ENCODE peak calls at places on chromosomes 1 and 21, in seven cellular contexts. S is AG10803, V is brain microvascular endothelial cell, G is lower leg skin, X is left lung, N is suprapubic skin, I is sigmoid colon. E is an unnamed sample.

GRCh38 chr1:45381243-45381642 is 41.0 kb upstream of the MUTYH start:
- DNase-seq in S (no peak), V (no peak), G (no peak), X (no peak), N (no peak), I (no peak), E (no peak)

GRCh38 chr21:46374761-46375389 is 50.9 kb downstream of the PCNT start:
- DNase-seq in S (no peak), V (no peak), G (no peak), X (peak), N (no peak), I (no peak), E (no peak)

GRCh38 chr1:20072771-20073170 is 2.8 kb downstream of the PLA2G5 start:
- DNase-seq in S (no peak), V (no peak), G (no peak), X (no peak), N (no peak), I (peak), E (no peak)

GRCh38 chr1:183821309-183822080 is 16.6 kb downstream of the RGL1 start:
- DNase-seq in S (no peak), V (no peak), G (no peak), X (no peak), N (no peak), I (no peak), E (peak)

GRCh38 chr1:92483442-92484170 is 3.1 kb downstream of the GFI1 start:
- DNase-seq in S (no peak), V (no peak), G (no peak), X (peak), N (no peak), I (no peak), E (no peak)

GRCh38 chr1:32337855-32338636 is 2.0 kb upstream of the MARCKSL1 start:
- DNase-seq in S (no peak), V (no peak), G (no peak), X (peak), N (no peak), I (no peak), E (no peak)

GRCh38 chr21:32624726-32625125 is 12.5 kb upstream of the CFAP298 start:
- DNase-seq in S (peak), V (no peak), G (no peak), X (no peak), N (no peak), I (no peak), E (peak)

GRCh38 chr1:35708179-35708891 is 10.3 kb downstream of the C1orf216 start:
- DNase-seq in S (no peak), V (no peak), G (no peak), X (no peak), N (no peak), I (no peak), E (no peak)

GRCh38 chr1:9435101-9435636 is 104.1 kb upstream of the SLC25A33 start:
- DNase-seq in S (no peak), V (no peak), G (no peak), X (no peak), N (no peak), I (no peak), E (peak)

GRCh38 chr1:53369034-53369750 is 41.3 kb upstream of the LRP8 start:
- DNase-seq in S (no peak), V (no peak), G (no peak), X (no peak), N (peak), I (no peak), E (no peak)

GRCh38 chr21:41090981-41091380 is 77.0 kb upstream of the BACE2 start:
- DNase-seq in S (no peak), V (no peak), G (no peak), X (no peak), N (no peak), I (no peak), E (no peak)

DNA sequence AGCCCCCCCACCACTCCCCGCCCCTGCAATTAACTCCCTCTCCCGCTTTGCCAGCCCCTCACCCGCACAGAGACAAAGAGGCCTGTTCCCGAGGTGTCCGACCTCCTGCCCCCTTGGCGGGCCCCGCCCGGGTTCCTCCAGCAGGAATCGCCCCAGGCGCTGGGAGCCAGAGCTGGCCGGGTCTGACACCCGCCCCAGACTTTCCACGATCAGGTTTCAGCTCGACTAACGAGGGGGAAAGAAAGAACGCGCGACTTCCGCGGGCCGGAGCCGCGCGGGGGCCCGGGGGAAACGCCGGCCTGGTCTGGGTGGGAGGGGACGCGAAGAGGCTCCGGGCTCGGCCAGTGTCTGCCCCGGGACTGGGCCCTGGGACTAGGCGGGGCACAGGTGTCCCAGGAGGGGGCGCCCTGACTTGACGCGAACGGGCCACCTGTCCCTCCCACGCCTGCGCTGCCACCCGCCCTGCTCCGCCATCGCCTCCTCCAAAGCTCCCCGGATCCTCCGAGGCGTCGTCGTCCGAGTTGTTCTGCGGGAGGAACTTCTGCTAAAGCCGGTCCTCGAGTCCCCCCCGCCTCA is 36.3 kb upstream of the HHAT start:
- DNase-seq in S (peak), V (no peak), G (peak), X (peak), N (peak), I (peak), E (no peak)
- TF ChIP-seq CTCF in S (peak), V (peak), G (no peak), X (peak), N (no peak), I (no peak), E (no peak)

GRCh38 chr1:247647864-247648263 is 31.7 kb downstream of the OR13G1 start:
- DNase-seq in S (no peak), V (no peak), G (no peak), X (no peak), N (no peak), I (no peak), E (no peak)
- H3K4me3 ChIP-seq in S (no peak), V (no peak), G (no peak), X (no peak), N (no peak), I (no peak), E (no peak)

DNA sequence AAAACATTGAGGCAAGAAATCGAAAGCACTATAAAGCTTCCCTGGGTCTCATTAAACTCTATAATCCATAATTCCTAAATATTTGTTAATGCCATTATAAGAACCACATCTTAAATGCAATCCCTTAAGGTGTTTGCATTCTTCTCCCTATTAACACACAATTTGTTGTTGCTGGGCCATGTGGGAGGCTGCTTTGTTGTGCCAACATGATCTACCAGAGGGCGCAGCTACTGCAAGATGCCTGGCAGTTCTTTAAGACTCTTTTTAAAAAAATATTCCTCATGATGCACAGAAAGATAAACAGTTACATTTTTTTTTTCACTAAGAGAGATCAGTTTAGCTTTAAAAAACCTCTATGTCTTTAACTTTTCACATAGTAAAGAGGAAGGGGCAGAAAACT is 39.0 kb upstream of the BCAS2 start:
- DNase-seq in S (no peak), V (no peak), G (no peak), X (no peak), N (no peak), I (no peak), E (no peak)
- TF ChIP-seq CTCF in S (no peak), V (no peak), G (no peak), X (no peak), N (no peak), I (no peak), E (no peak)

DNA sequence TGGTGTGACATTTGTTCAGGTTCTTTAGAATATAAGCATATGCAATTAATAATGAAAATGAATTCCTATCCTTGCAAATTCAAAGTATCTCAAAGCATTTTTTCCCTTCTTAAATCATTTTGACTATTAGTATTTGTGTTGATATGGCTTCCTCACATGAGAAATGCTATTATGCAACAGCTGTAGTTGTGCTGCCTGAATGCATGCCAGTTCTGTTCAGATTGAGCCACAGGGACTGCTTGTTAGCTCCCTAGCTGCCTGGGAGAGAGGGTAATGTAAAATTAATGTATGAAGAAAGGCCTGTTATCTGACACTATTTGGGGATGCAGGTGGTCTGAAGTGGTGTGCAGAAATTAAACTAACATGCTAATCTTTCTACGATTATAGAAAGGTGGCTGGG is 45.5 kb downstream of the CACHD1 start:
- DNase-seq in S (peak), V (peak), G (peak), X (no peak), N (no peak), I (peak), E (peak)
- H3K4me3 ChIP-seq in S (no peak), V (no peak), G (no peak), X (no peak), N (no peak), I (no peak), E (no peak)

GRCh38 chr1:113874017-113874879 is 2.7 kb upstream of the PTPN22 start:
- DNase-seq in S (peak), V (no peak), G (no peak), X (no peak), N (no peak), I (no peak), E (peak)
- TF ChIP-seq CTCF in S (peak), V (peak), G (no peak), X (no peak), N (no peak), I (no peak), E (peak)

GRCh38 chr1:40372658-40373322 is 737 bp upstream of the SMAP2 start:
- DNase-seq in S (no peak), V (no peak), G (no peak), X (no peak), N (no peak), I (no peak), E (no peak)
- H3K4me3 ChIP-seq in S (peak), V (peak), G (no peak), X (peak), N (no peak), I (peak), E (peak)

GRCh38 chr1:12486401-12487005 is 131.5 kb downstream of the DHRS3 start:
- DNase-seq in S (peak), V (peak), G (peak), X (peak), N (no peak), I (peak), E (peak)
- TF ChIP-seq CTCF in S (no peak), V (no peak), G (no peak), X (no peak), N (no peak), I (no peak), E (no peak)

GRCh38 chr21:44299085-44299457 is 782 bp upstream of the PFKL start:
- DNase-seq in S (peak), V (no peak), G (no peak), X (no peak), N (no peak), I (no peak), E (peak)
- H3K4me3 ChIP-seq in S (peak), V (peak), G (no peak), X (peak), N (peak), I (peak), E (peak)

GRCh38 chr1:235415008-235415904 is 48.0 kb downstream of the TBCE start:
- DNase-seq in S (peak), V (peak), G (peak), X (no peak), N (no peak), I (peak), E (peak)

GRCh38 chr1:235421751-235422150 is 54.5 kb downstream of the TBCE start:
- DNase-seq in S (no peak), V (no peak), G (no peak), X (no peak), N (no peak), I (no peak), E (no peak)

GRCh38 chr1:235417101-235417697 is 50.0 kb downstream of the TBCE start:
- DNase-seq in S (peak), V (peak), G (peak), X (no peak), N (no peak), I (peak), E (peak)

GRCh38 chr1:235411489-235412486 is 44.6 kb downstream of the TBCE start:
- DNase-seq in S (peak), V (no peak), G (no peak), X (no peak), N (no peak), I (no peak), E (no peak)

DNA sequence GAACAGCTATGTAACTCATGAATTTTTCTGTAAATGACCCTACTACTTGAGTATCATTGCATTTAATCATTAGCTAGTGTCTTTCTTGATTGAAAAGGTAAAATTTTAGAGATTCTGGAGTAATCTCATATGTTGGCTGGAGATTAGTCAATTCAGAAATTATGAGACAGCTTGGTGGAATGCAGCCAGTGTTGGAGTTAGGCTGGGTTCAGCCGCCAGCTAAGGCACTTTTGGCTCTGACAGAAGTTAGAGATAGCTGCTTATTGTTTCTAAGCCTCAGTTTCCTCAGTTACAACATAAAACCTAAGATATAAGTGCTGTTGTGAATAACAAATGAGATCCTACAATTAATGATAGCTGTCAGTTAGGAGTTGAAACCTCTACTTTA is 49.4 kb downstream of the TBCE start:
- DNase-seq in S (no peak), V (peak), G (no peak), X (no peak), N (no peak), I (no peak), E (peak)
- TF ChIP-seq CTCF in S (no peak), V (no peak), G (no peak), X (no peak), N (no peak), I (no peak), E (no peak)

GRCh38 chr21:20811702-20812101 is 186.5 kb upstream of the NCAM2 start:
- DNase-seq in S (no peak), V (no peak), G (no peak), X (no peak), N (no peak), I (no peak), E (no peak)

GRCh38 chr21:20814090-20814489 is 184.1 kb upstream of the NCAM2 start:
- DNase-seq in S (no peak), V (no peak), G (no peak), X (no peak), N (no peak), I (no peak), E (no peak)
- H3K4me3 ChIP-seq in S (no peak), V (no peak), G (no peak), X (no peak), N (no peak), I (no peak), E (no peak)

E was measured in fibroblast of the aortic adventitia.